ENCODE peak calls at places on chromosomes 11 and 22, in eight cellular contexts. T is astrocyte of the spinal cord, J is HFF-Myc, V is IMR-90, C is HCT116, W is bronchial epithelial cell, K is pancreas, N is AG10803. E is an unnamed sample.

GRCh38 chr22:30878516-30879365 is 89.8 kb downstream of the MORC2 start:
- DNase-seq in C (no peak), W (no peak), J (no peak), N (no peak), K (peak; percentile 9), V (no peak), T (no peak), E (peak; percentile 10)

GRCh38 chr11:83641511-83641910 is 355.3 kb upstream of the CCDC90B start:
- DNase-seq in N (peak; percentile 78), J (peak; percentile 69), V (peak; percentile 6), T (no peak), W (no peak), K (no peak), C (no peak), E (peak; percentile 16)

GRCh38 chr11:76824083-76824939 is 36.4 kb upstream of the ACER3 start:
- DNase-seq in J (peak; percentile 25), K (no peak), W (peak; percentile 73), C (peak; percentile 22), T (no peak), N (peak; percentile 27), V (peak; percentile 54), E (peak; percentile 53)

GRCh38 chr11:102900346-102900745 is 25.6 kb upstream of the MMP12 start:
- DNase-seq in K (no peak), J (no peak), N (no peak), V (no peak), W (peak; percentile 92), C (no peak), T (no peak), E (no peak)

GRCh38 chr22:39306456-39307361 is 12.7 kb downstream of the RPL3 start:
- DNase-seq in C (no peak), V (no peak), N (no peak), K (no peak), T (no peak), J (no peak), W (no peak), E (peak; percentile 34)

GRCh38 chr22:47205081-47205491 is 442.6 kb downstream of the TBC1D22A start:
- DNase-seq in T (no peak), C (no peak), N (no peak), K (no peak), V (no peak), J (no peak), W (no peak), E (no peak)

GRCh38 chr11:121048464-121049233 is 24.7 kb downstream of the TBCEL start:
- DNase-seq in C (no peak), W (peak; percentile 56), J (no peak), V (peak; percentile 34), K (no peak), N (no peak), T (peak; percentile 28), E (no peak)

GRCh38 chr22:38243007-38243775 is 29.6 kb downstream of the TMEM184B start:
- DNase-seq in T (peak; percentile 73), C (no peak), N (peak; percentile 48), K (no peak), V (peak; percentile 78), W (peak; percentile 65), J (no peak), E (peak; percentile 64)

GRCh38 chr22:32558681-32559355 is 84.2 kb downstream of the FBXO7 start:
- DNase-seq in J (no peak), C (peak; percentile 75), W (peak; percentile 91), K (no peak), T (peak; percentile 71), V (peak; percentile 79), N (peak; percentile 67), E (peak; percentile 91)

GRCh38 chr22:31947296-31947695 is 3.0 kb downstream of the YWHAH start:
- DNase-seq in J (no peak), N (no peak), W (peak; percentile 58), V (no peak), C (no peak), K (no peak), T (peak; percentile 30), E (peak; percentile 35)

GRCh38 chr11:91798240-91798639 is 426.4 kb upstream of the FAT3 start:
- DNase-seq in C (no peak), W (no peak), T (no peak), J (no peak), N (no peak), V (no peak), K (no peak), E (no peak)

GRCh38 chr11:91800208-91800914 is 424.3 kb upstream of the FAT3 start:
- DNase-seq in W (no peak), K (no peak), T (no peak), V (no peak), C (no peak), N (peak; percentile 7), J (no peak), E (no peak)

GRCh38 chr11:91794146-91794545 is 430.5 kb upstream of the FAT3 start:
- DNase-seq in T (no peak), N (no peak), C (no peak), J (no peak), V (no peak), W (no peak), K (no peak), E (no peak)

GRCh38 chr11:91795139-91795887 is 429.3 kb upstream of the FAT3 start:
- DNase-seq in J (no peak), N (no peak), K (no peak), V (no peak), W (no peak), T (peak; percentile 61), C (no peak), E (no peak)

DNA sequence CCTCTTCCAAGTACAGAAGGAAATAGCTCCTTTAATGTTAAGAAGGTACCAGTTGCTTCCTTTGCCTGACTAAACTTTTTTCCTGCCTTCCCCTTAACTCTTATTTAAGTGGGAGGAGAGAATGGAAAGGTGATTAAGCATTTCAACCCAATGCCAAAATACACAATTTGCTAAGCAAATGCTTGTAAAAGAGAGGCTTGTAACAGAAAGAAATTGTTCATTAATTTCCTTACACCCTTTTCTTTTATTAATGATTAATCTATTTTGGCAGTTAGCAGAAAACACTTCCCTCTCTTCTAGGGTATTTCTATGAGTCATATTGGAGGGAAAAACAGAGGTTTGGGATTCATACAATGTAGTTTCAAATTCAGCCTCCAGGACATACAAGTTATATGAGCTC is 427.6 kb upstream of the FAT3 start:
- DNase-seq in W (peak; percentile 2), J (no peak), K (no peak), N (no peak), C (no peak), V (no peak), T (no peak), E (no peak)
- TF ChIP-seq CTCF in W (no peak), J (no peak), K (no peak), N (no peak), C (no peak), V (no peak), T (no peak), E (no peak)

GRCh38 chr11:96340555-96340885 is 2.5 kb downstream of the MAML2 start:
- DNase-seq in K (no peak), J (no peak), T (no peak), N (peak; percentile 57), C (no peak), V (peak; percentile 56), W (no peak), E (no peak)
- H3K4me3 ChIP-seq in K (peak overlapping the region; percentile 56), J (peak overlapping the region; percentile 66), T (peak overlapping the region; percentile 86), N (peak overlapping the region; percentile 63), C (no peak overlapping the region), V (peak overlapping the region; percentile 92), W (no peak overlapping the region), E (peak overlapping the region; percentile 86)

GRCh38 chr11:17389957-17390649 is 1.6 kb upstream of the KCNJ11 start:
- DNase-seq in J (no peak), T (no peak), C (no peak), N (no peak), V (no peak), W (no peak), K (no peak), E (no peak)

GRCh38 chr11:17387811-17388210 is 648 bp downstream of the KCNJ11 start:
- DNase-seq in K (no peak), C (no peak), V (no peak), N (no peak), W (no peak), T (no peak), J (no peak), E (no peak)

GRCh38 chr11:17388609-17389204 is at the start of gene KCNJ11:
- DNase-seq in N (no peak), W (no peak), T (no peak), C (no peak), V (no peak), J (no peak), K (peak; percentile 68), E (no peak)

GRCh38 chr11:17387280-17387679 is 1.2 kb downstream of the KCNJ11 start:
- DNase-seq in N (no peak), V (no peak), K (no peak), J (no peak), W (no peak), T (no peak), C (no peak), E (no peak)

DNA sequence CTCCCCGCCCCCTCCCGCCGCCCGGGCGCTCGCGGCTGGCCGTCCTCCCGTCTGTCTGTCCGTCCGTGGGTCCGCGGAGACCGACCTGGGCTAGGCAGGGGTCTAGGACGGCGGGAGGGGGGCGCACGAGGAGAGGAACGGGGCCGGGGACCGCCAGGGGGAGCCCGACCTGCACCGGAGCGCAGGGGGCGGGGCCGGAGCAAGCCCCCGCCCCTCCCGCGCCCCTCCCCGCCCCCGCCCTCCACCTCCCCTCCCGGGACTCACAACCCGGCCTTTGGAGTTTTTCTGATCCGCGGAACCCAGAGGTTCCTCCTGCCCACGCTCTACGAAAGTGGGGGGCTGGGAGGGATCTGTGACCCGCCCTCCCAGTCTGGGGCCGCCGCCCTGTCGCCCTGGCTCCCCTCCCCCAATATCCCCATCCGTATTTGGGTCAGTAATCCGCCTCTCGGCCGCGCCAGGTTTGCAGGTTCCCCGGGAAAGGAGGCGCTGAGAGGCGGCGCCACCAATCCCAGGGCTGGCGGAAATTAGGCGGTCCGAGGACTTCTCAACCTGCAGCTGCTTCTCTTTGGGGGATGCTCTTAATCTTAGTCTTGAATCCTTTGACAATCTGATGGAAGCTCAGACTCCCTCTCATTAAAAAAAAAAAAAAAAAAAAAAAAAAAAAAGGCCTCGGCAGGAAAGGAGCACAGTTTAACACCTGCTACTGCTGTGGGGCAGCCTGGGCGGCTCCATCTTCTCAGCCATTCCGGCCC is 922 bp upstream of the KCNJ11 start:
- DNase-seq in T (peak; percentile 8), K (peak; percentile 88), C (peak; percentile 69), N (no peak), V (peak; percentile 11), J (no peak), W (peak; percentile 39), E (peak; percentile 76)
- TF ChIP-seq CTCF in T (peak; percentile 55), K (peak; percentile 67), C (peak; percentile 35), N (no peak), V (peak; percentile 53), J (peak; percentile 40), W (peak; percentile 59), E (peak; percentile 46)

DNA sequence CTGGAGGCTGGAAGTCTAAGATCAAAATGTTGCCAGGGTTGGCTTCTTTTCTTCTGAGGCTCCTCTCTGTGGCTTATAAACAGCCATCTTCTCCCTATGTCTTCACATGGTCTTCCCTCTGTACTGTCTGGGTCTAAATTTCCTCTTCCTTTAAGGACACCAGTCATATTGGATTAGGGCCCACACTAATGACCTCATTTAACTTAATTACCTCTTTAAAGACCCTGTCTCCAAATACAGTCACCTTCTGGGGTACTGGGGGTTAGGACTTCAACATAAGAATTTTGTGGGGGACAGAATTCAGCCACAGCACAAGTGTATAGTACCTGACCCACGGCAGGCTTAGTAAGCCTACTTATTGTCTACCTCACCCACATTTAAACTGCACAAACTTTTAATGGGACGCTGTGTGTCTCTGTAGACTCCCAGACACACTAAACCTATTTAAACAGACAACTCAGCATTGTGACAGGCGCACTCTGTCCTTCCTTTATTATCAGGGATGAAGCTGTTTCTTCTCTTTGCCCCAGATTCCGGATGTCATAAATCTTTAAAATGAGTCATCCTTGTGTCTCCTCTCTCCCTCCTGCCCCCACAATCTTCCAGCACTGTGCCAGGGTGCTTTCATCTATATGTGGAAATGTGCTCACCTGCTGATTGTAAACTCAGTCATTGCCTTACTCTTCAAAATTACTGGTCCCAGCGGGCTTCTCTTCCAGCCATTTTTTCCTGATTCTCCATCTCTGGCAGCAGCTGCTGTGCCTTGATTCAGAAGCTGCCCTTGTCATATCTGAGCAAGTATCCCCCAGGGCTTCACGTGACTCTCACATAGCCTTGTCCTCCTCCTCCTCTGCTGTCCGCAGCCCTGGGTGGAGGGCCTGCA is 5.4 kb upstream of the MAPK8IP1 start:
- DNase-seq in T (no peak), J (no peak), V (peak; percentile 22), K (no peak), N (peak; percentile 16), C (no peak), W (no peak), E (peak; percentile 42)
- H3K4me3 ChIP-seq in T (no peak overlapping the region), J (no peak overlapping the region), V (no peak overlapping the region), K (no peak overlapping the region), N (no peak overlapping the region), C (no peak overlapping the region), W (no peak overlapping the region), E (no peak overlapping the region)